ENCODE peak calls at places on chromosomes 11 and 22, in four cellular contexts. X, D, B and T are unnamed samples.

GRCh38 chr22:28899199-28899853 is 16.0 kb downstream of the ZNRF3 start:
- DNase-seq in X (no peak), D (no peak), B (no peak), T (no peak)

GRCh38 chr11:59029490-59029889 is 56.6 kb upstream of the GLYATL1B start:
- DNase-seq in X (no peak), D (no peak), B (no peak), T (no peak)

GRCh38 chr11:110928373-110928772 is 216.1 kb upstream of the ARHGAP20 start:
- DNase-seq in X (no peak), D (no peak), B (no peak), T (no peak)

GRCh38 chr11:63573881-63574855 is 11.0 kb upstream of the PLAAT2 start:
- DNase-seq in X (no peak), D (no peak), B (no peak), T (peak)

GRCh38 chr11:1373536-1374214 is 16.1 kb upstream of the BRSK2 start:
- DNase-seq in X (no peak), D (no peak), B (no peak), T (no peak)

GRCh38 chr11:64566042-64566914 is 24.7 kb upstream of the SLC22A12 start:
- DNase-seq in X (no peak), D (no peak), B (no peak), T (peak)

GRCh38 chr11:77508031-77508430 is 34.1 kb upstream of the PAK1 start:
- DNase-seq in X (no peak), D (no peak), B (no peak), T (no peak)

GRCh38 chr11:112971200-112971599 is 10.0 kb downstream of the NCAM1 start:
- DNase-seq in X (no peak), D (no peak), B (no peak), T (no peak)

GRCh38 chr22:50019316-50019715 is 6.8 kb upstream of the IL17REL start:
- DNase-seq in X (no peak), D (no peak), B (no peak), T (no peak)

GRCh38 chr11:126914166-126914565 is 86.4 kb downstream of the KIRREL3 start:
- DNase-seq in X (no peak), D (no peak), B (no peak), T (no peak)

GRCh38 chr11:103798029-103798428 is 238.4 kb upstream of the DDI1 start:
- DNase-seq in X (no peak), D (no peak), B (no peak), T (no peak)

GRCh38 chr22:50083462-50084081 is 1.7 kb downstream of the MLC1 start:
- DNase-seq in X (no peak), D (no peak), B (no peak), T (no peak)

GRCh38 chr11:34570584-34570983 is 50.3 kb upstream of the EHF start:
- DNase-seq in X (no peak), D (no peak), B (no peak), T (no peak)

GRCh38 chr11:7254731-7255291 is 3.1 kb downstream of the SYT9 start:
- DNase-seq in X (no peak), D (no peak), B (no peak), T (no peak)

GRCh38 chr11:124897681-124898680 is at the start of gene ROBO4:
- DNase-seq in X (peak), D (no peak), B (no peak), T (no peak)

GRCh38 chr22:19522190-19522880 is 1.9 kb downstream of the CLDN5 start:
- DNase-seq in X (no peak), D (no peak), B (no peak), T (peak)